ENCODE peak calls at places on chromosomes 5 and 9, in four cellular contexts. K is H1, V is HCT116, Y is K562. H is an unnamed sample.

GRCh38 chr5:169165052-169165451 is 135.9 kb downstream of the SLIT3 start:
- DNase-seq in K (no peak), Y (no peak), V (no peak), H (no peak)

GRCh38 chr9:4084440-4084818 is 215.4 kb downstream of the GLIS3 start:
- DNase-seq in K (no peak), V (no peak), Y (no peak), H (no peak)

GRCh38 chr9:127838375-127839078 is 15.9 kb downstream of the ENG start:
- DNase-seq in K (no peak), V (no peak), Y (no peak), H (no peak)

GRCh38 chr5:101590384-101590783 is 687.3 kb upstream of the ST8SIA4 start:
- DNase-seq in Y (no peak), K (no peak), V (peak; percentile 12), H (peak; percentile 7)

GRCh38 chr5:107518219-107519015 is 152.3 kb downstream of the EFNA5 start:
- DNase-seq in K (no peak), Y (no peak), V (no peak), H (no peak)

GRCh38 chr9:12862596-12862995 is 87.8 kb downstream of the LURAP1L start:
- DNase-seq in K (no peak), Y (no peak), V (no peak), H (no peak)

GRCh38 chr9:78533500-78533899 is 236.6 kb downstream of the PSAT1 start:
- DNase-seq in Y (no peak), K (no peak), V (no peak), H (no peak)

GRCh38 chr5:132262882-132263547 is 5.5 kb downstream of the PDLIM4 start:
- DNase-seq in V (no peak), K (no peak), Y (no peak), H (no peak)

GRCh38 chr9:92963831-92964606 is 16.7 kb downstream of the FGD3 start:
- DNase-seq in Y (no peak), K (no peak), V (no peak), H (no peak)

GRCh38 chr5:370311-370958 is 48.9 kb downstream of the AHRR start:
- DNase-seq in Y (no peak), V (no peak), K (no peak), H (no peak)

GRCh38 chr9:127112056-127112455 is 10.4 kb downstream of the ANGPTL2 start:
- DNase-seq in K (peak; percentile 87), Y (peak; percentile 38), V (no peak), H (no peak)

GRCh38 chr5:147485814-147486213 is 24.1 kb downstream of the DPYSL3 start:
- DNase-seq in K (no peak), Y (no peak), V (no peak), H (no peak)

GRCh38 chr9:133842721-133843227 is 104.6 kb upstream of the SARDH start:
- DNase-seq in V (no peak), Y (no peak), K (no peak), H (no peak)

GRCh38 chr5:61409568-61409967 is 77.5 kb downstream of the ZSWIM6 start:
- DNase-seq in K (no peak), Y (peak; percentile 31), V (peak; percentile 79), H (peak; percentile 19)
- TF ChIP-seq YY1 in K (no peak), Y (no peak), V (no peak), H (peak; percentile 42)

GRCh38 chr5:55226027-55226933 is 835 bp downstream of the MCIDAS start:
- DNase-seq in Y (peak; percentile 83), V (peak; percentile 72), K (peak; percentile 60), H (peak; percentile 89)
- TF ChIP-seq SIN3A in Y (no peak), V (no peak), K (no peak), H (no peak)

GRCh38 chr9:99690573-99690972 is 131.1 kb upstream of the NR4A3 start:
- DNase-seq in V (no peak), K (no peak), Y (no peak), H (no peak)
- TF ChIP-seq YY1 in V (no peak), K (no peak), Y (no peak), H (no peak)

GRCh38 chr9:69173497-69173890 is 583 bp upstream of the TJP2 start:
- DNase-seq in V (no peak), K (no peak), Y (no peak), H (no peak)

GRCh38 chr9:69172895-69173294 is 1.2 kb upstream of the TJP2 start:
- DNase-seq in K (no peak), Y (no peak), V (no peak), H (no peak)

GRCh38 chr9:69175488-69175872 is 1.4 kb downstream of the TJP2 start:
- DNase-seq in Y (no peak), V (no peak), K (no peak), H (no peak)

GRCh38 chr9:69174645-69175487 is 789 bp downstream of the TJP2 start:
- DNase-seq in Y (no peak), K (no peak), V (no peak), H (peak; percentile 62)

DNA sequence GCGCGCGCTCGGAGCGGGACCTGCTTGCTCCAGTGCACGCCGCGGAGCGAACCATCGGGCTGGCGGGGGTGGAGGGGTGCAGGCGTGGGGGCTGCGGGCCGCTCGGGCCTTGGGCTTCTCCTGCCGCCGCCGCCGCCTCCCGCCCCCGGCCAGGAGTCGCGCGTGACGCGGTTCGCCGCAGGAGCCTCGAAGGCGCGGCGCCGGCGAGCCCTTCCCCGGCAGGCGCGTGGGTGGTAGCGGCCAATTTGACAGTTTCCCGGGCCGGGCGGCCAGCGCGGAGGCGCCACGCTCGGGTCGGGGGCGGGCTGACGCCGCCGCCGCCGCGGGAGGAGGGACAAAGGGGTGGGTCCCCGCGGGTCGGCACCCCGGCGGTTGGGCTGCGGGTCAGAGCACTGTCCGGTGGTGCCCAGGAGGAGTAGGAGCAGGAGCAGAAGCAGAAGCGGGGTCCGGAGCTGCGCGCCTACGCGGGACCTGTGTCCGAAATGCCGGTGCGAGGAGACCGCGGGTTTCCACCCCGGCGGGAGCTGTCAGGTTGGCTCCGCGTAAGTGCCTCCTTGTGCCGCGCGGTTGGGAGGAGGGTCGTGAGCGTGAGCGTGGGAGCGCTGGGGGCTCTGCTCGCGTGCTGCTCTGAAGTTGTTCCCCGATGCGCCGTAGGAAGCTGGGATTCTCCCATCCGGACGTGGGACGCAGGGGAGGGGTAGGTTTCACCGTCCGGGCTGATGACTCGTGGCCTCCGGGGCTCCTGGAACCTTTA is at the start of gene TJP2:
- DNase-seq in K (no peak), V (no peak), Y (peak; percentile 79), H (peak; percentile 87)
- TF ChIP-seq SIN3A in K (no peak), V (no peak), Y (no peak), H (peak; percentile 18)

GRCh38 chr5:33166971-33167370 is 273.8 kb upstream of the TARS1 start:
- DNase-seq in Y (no peak), K (no peak), V (no peak), H (no peak)
- TF ChIP-seq YY1 in Y (no peak), K (no peak), V (no peak), H (no peak)

DNA sequence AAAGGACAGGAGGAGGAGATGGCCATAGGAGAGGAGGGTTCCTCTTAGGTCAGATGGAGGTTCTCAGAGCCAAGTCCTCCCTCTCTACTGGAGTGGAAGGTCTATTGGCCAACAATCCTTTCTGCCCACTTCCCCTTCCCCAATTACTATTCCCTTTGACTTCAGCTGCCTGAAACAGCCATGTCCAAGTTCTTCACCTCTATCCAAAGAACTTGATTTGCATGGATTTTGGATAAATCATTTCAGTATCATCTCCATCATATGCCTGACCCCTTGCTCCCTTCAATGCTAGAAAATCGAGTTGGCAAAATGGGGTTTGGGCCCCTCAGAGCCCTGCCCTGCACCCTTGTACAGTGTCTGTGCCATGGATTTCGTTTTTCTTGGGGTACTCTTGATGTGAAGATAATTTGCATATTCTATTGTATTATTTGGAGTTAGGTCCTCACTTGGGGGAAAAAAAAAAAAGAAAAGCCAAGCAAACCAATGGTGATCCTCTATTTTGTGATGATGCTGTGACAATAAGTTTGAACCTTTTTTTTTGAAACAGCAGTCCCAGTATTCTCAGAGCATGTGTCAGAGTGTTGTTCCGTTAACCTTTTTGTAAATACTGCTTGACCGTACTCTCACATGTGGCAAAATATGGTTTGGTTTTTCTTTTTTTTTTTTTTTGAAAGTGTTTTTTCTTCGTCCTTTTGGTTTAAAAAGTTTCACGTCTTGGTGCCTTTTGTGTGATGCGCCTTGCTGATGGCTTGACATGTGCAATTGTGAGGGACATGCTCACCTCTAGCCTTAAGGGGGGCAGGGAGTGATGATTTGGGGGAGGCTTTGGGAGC is 3.1 kb downstream of the EGR1 start:
- DNase-seq in V (peak; percentile 35), Y (no peak), K (no peak), H (no peak)
- TF ChIP-seq SIN3A in V (no peak), Y (peak; percentile 92), K (no peak), H (no peak)

GRCh38 chr9:70055867-70056266 is 12.2 kb downstream of the MAMDC2 start:
- DNase-seq in K (no peak), Y (no peak), V (no peak), H (no peak)

GRCh38 chr9:70056545-70056944 is 12.9 kb downstream of the MAMDC2 start:
- DNase-seq in V (no peak), Y (no peak), K (no peak), H (no peak)

GRCh38 chr9:70052768-70053167 is 9.1 kb downstream of the MAMDC2 start:
- DNase-seq in V (no peak), Y (no peak), K (no peak), H (no peak)

GRCh38 chr9:70054546-70054945 is 10.9 kb downstream of the MAMDC2 start:
- DNase-seq in Y (no peak), V (no peak), K (no peak), H (no peak)

DNA sequence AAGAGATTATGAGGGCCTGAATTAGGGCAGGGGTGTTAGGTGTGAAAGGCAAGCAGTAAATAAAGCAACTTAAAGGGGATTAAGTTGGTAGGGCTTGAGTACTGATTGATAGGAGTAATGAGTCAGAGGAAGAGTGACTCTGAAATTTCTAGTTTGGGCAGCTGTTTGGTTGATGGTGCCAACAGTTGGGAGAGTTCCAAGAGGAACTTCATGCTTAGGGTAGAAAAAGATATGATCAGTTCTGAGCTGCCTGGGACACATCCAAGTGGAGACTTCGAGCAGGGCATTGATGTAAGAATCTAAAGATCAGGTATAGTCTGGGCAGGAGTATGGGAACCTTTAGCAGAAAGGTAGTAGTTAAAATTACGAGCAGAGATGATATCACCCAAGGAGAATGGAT is 10.2 kb downstream of the MAMDC2 start:
- DNase-seq in Y (no peak), V (peak; percentile 31), K (no peak), H (no peak)
- TF ChIP-seq YY1 in Y (no peak), V (no peak), K (no peak), H (no peak)

GRCh38 chr5:40414922-40415321 is 264.8 kb upstream of the PTGER4 start:
- DNase-seq in V (no peak), K (no peak), Y (no peak), H (no peak)

GRCh38 chr5:40416588-40416987 is 263.1 kb upstream of the PTGER4 start:
- DNase-seq in V (no peak), Y (no peak), K (no peak), H (no peak)

GRCh38 chr5:40410939-40411635 is 268.6 kb upstream of the PTGER4 start:
- DNase-seq in K (no peak), Y (no peak), V (no peak), H (no peak)

GRCh38 chr5:40416098-40416497 is 263.6 kb upstream of the PTGER4 start:
- DNase-seq in K (no peak), V (no peak), Y (no peak), H (no peak)

GRCh38 chr5:40413747-40414146 is 266.0 kb upstream of the PTGER4 start:
- DNase-seq in Y (no peak), V (no peak), K (no peak), H (no peak)
- TF ChIP-seq SIN3A in Y (no peak), V (no peak), K (no peak), H (no peak)

GRCh38 chr5:94906750-94907149 is 288.3 kb downstream of the SLF1 start:
- DNase-seq in V (no peak), K (no peak), Y (no peak), H (no peak)
- TF ChIP-seq YY1 in V (no peak), K (no peak), Y (no peak), H (no peak)

GRCh38 chr9:110626109-110626829 is 42.3 kb upstream of the MUSK start:
- DNase-seq in V (no peak), Y (no peak), K (no peak), H (no peak)
- TF ChIP-seq SIN3A in V (no peak), Y (no peak), K (no peak), H (no peak)

H was measured in SK-N-SH.